ENCODE peak calls at places on chromosomes 3 and 15, in eight cellular contexts. H is spleen; E is activated T-cell treated with anti-CD3 and anti-CD28 coated beads for 24 hours; F is MG63; V is activated naive CD4-positive, alpha-beta T cell treated with anti-CD3 and anti-CD28 coated beads, Interleukin-2, amount 50 U/mL, for 16 hours; P is NCI-H2081; X is A172; Q is HEK293T. K is an unnamed sample.

GRCh38 chr3:42667523-42668402 is 14.3 kb downstream of the ZBTB47 start:
- DNase-seq in H (no peak), X (no peak), V (no peak), Q (no peak), F (no peak), P (no peak), E (no peak), K (peak)

GRCh38 chr15:60799885-60800728 is 321.2 kb upstream of the ICE2 start:
- DNase-seq in P (no peak), X (no peak), Q (no peak), H (no peak), F (peak), E (no peak), V (peak), K (no peak)

GRCh38 chr15:56460046-56460445 is 4.9 kb downstream of the MNS1 start:
- DNase-seq in H (no peak), Q (no peak), E (no peak), V (no peak), F (no peak), P (no peak), X (no peak), K (no peak)

GRCh38 chr15:40064231-40064894 is 25.4 kb upstream of the SRP14 start:
- DNase-seq in H (peak), F (peak), Q (no peak), X (peak), P (no peak), V (no peak), E (no peak), K (no peak)

GRCh38 chr3:85808750-85809149 is 850.0 kb downstream of the CADM2 start:
- DNase-seq in E (no peak), H (no peak), Q (no peak), V (no peak), P (no peak), F (no peak), X (no peak), K (no peak)

GRCh38 chr3:15269091-15269989 is 63.0 kb downstream of the SH3BP5 start:
- DNase-seq in X (peak), H (peak), P (no peak), Q (peak), V (peak), E (peak), F (peak), K (no peak)

GRCh38 chr3:31819441-31819840 is 161.6 kb downstream of the OSBPL10 start:
- DNase-seq in F (no peak), X (no peak), H (no peak), P (no peak), V (no peak), Q (no peak), E (no peak), K (no peak)

GRCh38 chr3:142664311-142664710 is 59.5 kb upstream of the TRPC1 start:
- DNase-seq in V (no peak), X (no peak), Q (no peak), P (no peak), F (no peak), E (no peak), H (no peak), K (no peak)

GRCh38 chr3:159548675-159549335 is 439.8 kb upstream of the IL12A start:
- DNase-seq in H (no peak), Q (no peak), E (no peak), V (no peak), P (no peak), F (no peak), X (peak), K (no peak)